ENCODE peak calls at places on chromosomes 16 and 17, in nine cellular contexts. I, H, T, M, X, R, F, J and E are unnamed samples.

GRCh38 chr16:648071-648785 is 937 bp upstream of the WDR90 start:
- DNase-seq in I (no peak), H (no peak), T (no peak), M (no peak), X (peak; percentile 25), R (peak; percentile 54), F (no peak), J (peak; percentile 27), E (peak; percentile 67)

GRCh38 chr16:19710991-19711545 is 7.0 kb downstream of the KNOP1 start:
- DNase-seq in I (no peak), H (no peak), T (no peak), M (no peak), X (no peak), R (no peak), F (no peak), J (no peak), E (no peak)

GRCh38 chr16:53892155-53892554 is 188.2 kb downstream of the FTO start:
- DNase-seq in I (no peak), H (peak; percentile 30), T (peak; percentile 81), M (peak; percentile 34), X (peak; percentile 73), R (peak; percentile 62), F (no peak), J (peak; percentile 18), E (peak; percentile 69)

GRCh38 chr17:61486135-61487120 is 34.2 kb downstream of the TBX4 start:
- DNase-seq in I (no peak), H (no peak), T (no peak), M (no peak), X (no peak), R (no peak), F (peak; percentile 51), J (no peak), E (no peak)

GRCh38 chr17:55672585-55673501 is 49.8 kb downstream of the TMEM100 start:
- DNase-seq in I (no peak), H (no peak), T (no peak), M (no peak), X (peak; percentile 42), R (no peak), F (no peak), J (no peak), E (no peak)

GRCh38 chr17:79803997-79804855 is 7.3 kb upstream of the CBX8 start:
- DNase-seq in I (no peak), H (no peak), T (no peak), M (no peak), X (no peak), R (no peak), F (no peak), J (peak; percentile 42), E (no peak)

GRCh38 chr17:7858487-7858832 is 657 bp downstream of the CYB5D1 start:
- DNase-seq in I (no peak), H (peak; percentile 47), T (peak; percentile 44), M (no peak), X (peak; percentile 58), R (peak; percentile 69), F (peak; percentile 83), J (no peak), E (peak; percentile 73)

GRCh38 chr17:80845121-80845862 is 146.3 kb upstream of the CHMP6 start:
- DNase-seq in I (no peak), H (no peak), T (no peak), M (peak; percentile 8), X (no peak), R (no peak), F (peak; percentile 64), J (no peak), E (no peak)

GRCh38 chr17:34998205-34998604 is 17.9 kb downstream of the LIG3 start:
- DNase-seq in I (peak; percentile 67), H (peak; percentile 69), T (peak; percentile 70), M (peak; percentile 43), X (peak; percentile 63), R (peak; percentile 78), F (peak; percentile 83), J (peak; percentile 71), E (peak; percentile 58)

GRCh38 chr16:72372646-72373045 is 200.7 kb upstream of the PMFBP1 start:
- DNase-seq in I (no peak), H (no peak), T (no peak), M (no peak), X (no peak), R (no peak), F (no peak), J (no peak), E (no peak)

GRCh38 chr17:81840826-81841778 is 6.3 kb upstream of the PPP1R27 start:
- DNase-seq in I (no peak), H (no peak), T (no peak), M (no peak), X (no peak), R (no peak), F (no peak), J (no peak), E (no peak)

GRCh38 chr16:53334581-53334980 is 99.7 kb upstream of the RBL2 start:
- DNase-seq in I (no peak), H (no peak), T (no peak), M (no peak), X (no peak), R (no peak), F (no peak), J (no peak), E (no peak)

GRCh38 chr16:57672416-57672815 is 4.3 kb downstream of the ADGRG3 start:
- DNase-seq in I (no peak), H (no peak), T (no peak), M (no peak), X (no peak), R (no peak), F (no peak), J (no peak), E (no peak)

GRCh38 chr16:2364638-2365210 is 24.2 kb upstream of the ABCA3 start:
- DNase-seq in I (no peak), H (no peak), T (no peak), M (no peak), X (no peak), R (peak; percentile 29), F (no peak), J (no peak), E (no peak)

DNA sequence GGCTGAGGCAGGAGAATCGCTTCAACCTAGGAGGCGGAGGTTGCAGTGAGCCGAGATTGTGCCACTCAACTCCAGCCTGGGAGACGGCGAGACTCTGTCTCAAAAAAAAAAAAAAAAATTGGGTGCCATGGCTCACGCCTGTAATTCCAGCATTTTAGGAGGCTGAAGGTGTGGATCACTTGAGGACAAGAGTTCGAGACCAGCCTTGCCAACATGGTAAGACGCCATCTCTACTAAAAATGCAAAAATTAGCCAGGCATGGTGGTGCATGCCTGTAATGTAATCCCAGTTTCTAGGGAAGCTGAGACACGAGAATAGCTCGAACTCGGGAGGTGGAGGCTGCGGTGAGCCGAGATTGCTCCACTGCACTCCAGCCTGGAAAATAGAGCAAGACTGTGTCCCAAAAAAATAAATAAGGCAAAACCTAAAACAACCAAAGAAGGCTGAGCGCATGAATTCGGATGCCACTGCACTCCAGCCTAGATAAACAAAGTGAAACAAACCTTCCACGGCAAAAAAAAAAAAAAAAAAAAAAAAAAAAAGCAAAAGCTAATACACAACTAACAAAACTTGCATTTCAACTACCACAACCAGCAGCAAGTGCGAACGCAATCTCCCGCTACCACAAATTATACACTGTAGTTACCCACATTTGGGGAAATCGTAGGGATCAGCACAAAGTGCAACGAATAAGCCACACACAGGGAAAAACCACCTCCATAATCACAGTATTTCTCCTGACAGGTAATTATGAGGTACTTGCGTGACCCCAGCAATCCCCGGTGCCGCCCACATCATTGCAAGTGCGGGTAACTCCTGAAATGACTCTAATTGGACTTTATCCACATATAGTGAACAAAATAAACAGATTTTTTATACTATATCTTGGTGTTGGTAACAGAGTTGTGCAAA is 25.6 kb downstream of the TEX14 start:
- DNase-seq in I (no peak), H (no peak), T (no peak), M (no peak), X (no peak), R (peak; percentile 61), F (no peak), J (no peak), E (no peak)
- H3K4me3 ChIP-seq in I (peak overlapping the region; percentile 14), H (no peak overlapping the region), T (no peak overlapping the region), M (no peak overlapping the region), X (no peak overlapping the region), R (peak overlapping the region; percentile 46), F (no peak overlapping the region), J (peak overlapping the region; percentile 21), E (peak overlapping the region; percentile 15)

DNA sequence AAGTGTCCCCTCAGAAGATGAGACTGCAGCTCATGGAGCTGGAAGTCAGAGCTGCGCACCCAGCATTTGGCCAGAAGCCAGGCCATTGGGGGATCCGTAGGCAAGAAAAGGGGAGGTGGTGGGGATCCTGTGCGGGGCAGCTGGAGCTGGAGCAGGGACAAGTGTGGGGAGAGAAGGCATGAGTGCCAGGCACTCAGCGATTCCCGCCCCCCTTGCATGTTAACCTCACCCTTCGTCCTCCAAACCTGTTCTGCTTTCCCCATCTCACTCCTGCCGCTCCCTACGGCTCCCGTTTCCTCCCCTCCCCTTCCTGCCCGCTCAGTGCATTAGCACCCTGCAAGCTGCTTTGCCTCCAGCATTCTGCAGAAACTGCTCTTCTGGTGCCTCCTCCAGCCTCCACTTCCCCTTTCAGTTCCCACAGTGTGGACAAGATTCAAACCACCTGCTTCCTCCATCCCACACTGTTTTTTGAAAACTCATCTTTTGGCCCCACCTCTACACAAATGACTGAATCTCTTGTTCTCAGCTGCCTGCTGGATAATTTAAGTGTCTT is 5.6 kb downstream of the ALOX15 start:
- DNase-seq in I (no peak), H (no peak), T (no peak), M (no peak), X (no peak), R (no peak), F (no peak), J (no peak), E (no peak)
- H3K4me3 ChIP-seq in I (no peak overlapping the region), H (no peak overlapping the region), T (no peak overlapping the region), M (no peak overlapping the region), X (no peak overlapping the region), R (no peak overlapping the region), F (no peak overlapping the region), J (no peak overlapping the region), E (no peak overlapping the region)

DNA sequence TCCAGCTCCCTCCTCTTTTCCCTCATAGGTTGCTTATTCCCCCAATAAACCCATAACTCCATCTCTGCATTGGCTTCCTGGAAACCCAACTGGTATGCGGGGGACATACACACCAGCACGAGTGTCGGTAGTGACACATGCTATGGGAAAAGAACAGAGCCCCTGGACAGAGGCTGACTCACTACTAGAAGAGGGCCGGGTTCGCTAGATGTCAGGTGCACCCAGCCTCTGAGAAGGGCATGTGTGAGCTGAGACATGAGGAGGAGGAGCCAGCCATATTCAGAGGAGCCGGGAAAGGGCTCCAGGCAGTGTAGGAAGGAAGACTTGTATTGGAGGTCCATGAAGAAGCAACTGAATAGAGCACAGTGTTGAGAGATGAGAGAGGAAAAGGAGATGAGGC is 241.1 kb downstream of the SOX9 start:
- DNase-seq in I (no peak), H (no peak), T (peak; percentile 58), M (no peak), X (no peak), R (no peak), F (no peak), J (no peak), E (no peak)
- H3K4me3 ChIP-seq in I (no peak overlapping the region), H (no peak overlapping the region), T (no peak overlapping the region), M (no peak overlapping the region), X (no peak overlapping the region), R (no peak overlapping the region), F (no peak overlapping the region), J (no peak overlapping the region), E (no peak overlapping the region)

DNA sequence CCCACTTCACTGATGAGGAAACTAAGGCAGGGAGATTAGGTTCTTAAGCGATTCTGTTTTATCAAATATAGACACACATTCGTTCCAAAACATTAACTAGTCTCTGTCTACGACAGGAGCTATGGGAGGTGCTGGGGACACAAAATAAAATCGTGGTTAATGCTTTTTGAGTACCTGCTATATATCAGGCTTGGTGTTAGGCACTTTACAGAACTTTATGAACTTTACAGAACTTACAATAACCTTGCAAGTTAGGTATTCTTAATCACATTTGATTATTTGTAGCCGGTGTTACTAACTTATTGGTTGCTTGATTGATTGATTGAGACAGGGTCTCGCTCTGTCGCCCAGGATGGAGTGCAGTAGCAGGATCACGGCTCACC is 538 bp upstream of the HEATR3 start:
- DNase-seq in I (no peak), H (no peak), T (no peak), M (no peak), X (no peak), R (no peak), F (no peak), J (no peak), E (no peak)
- H3K4me3 ChIP-seq in I (peak overlapping the region; percentile 87), H (peak overlapping the region; percentile 99), T (peak overlapping the region; percentile 23), M (peak overlapping the region; percentile 84), X (peak overlapping the region; percentile 52), R (peak overlapping the region; percentile 90), F (no peak overlapping the region), J (no peak overlapping the region), E (peak overlapping the region; percentile 84)